ENCODE peak calls at places on chromosomes 3 and 15, in four cellular contexts. One of them, this sample, is unnamed.

GRCh38 chr3:33125840-33126239 is 12.0 kb downstream of the CRTAP start:
- DNase-seq in tibial artery: no peak
- DNase-seq in heart left ventricle: no peak
- DNase-seq in bronchial epithelial cell: no peak
- DNase-seq in this sample: no peak

GRCh38 chr15:91604122-91604521 is 249.4 kb upstream of the SLCO3A1 start:
- DNase-seq in bronchial epithelial cell: no peak
- DNase-seq in tibial artery: no peak
- DNase-seq in heart left ventricle: no peak
- DNase-seq in this sample: no peak

GRCh38 chr15:95843241-95843851 is 487.2 kb upstream of the NR2F2 start:
- DNase-seq in bronchial epithelial cell: no peak
- DNase-seq in heart left ventricle: peak; percentile 33
- DNase-seq in tibial artery: no peak
- DNase-seq in this sample: peak; percentile 96

GRCh38 chr15:70060214-70061085 is 37.3 kb downstream of the TLE3 start:
- DNase-seq in bronchial epithelial cell: no peak
- DNase-seq in tibial artery: no peak
- DNase-seq in heart left ventricle: no peak
- DNase-seq in this sample: no peak

GRCh38 chr3:134426660-134427181 is 52.5 kb upstream of the AMOTL2 start:
- DNase-seq in heart left ventricle: no peak
- DNase-seq in tibial artery: no peak
- DNase-seq in bronchial epithelial cell: peak; percentile 12
- DNase-seq in this sample: peak; percentile 68

GRCh38 chr15:68706256-68706655 is 114.4 kb downstream of the ANP32A start:
- DNase-seq in heart left ventricle: no peak
- DNase-seq in tibial artery: no peak
- DNase-seq in bronchial epithelial cell: peak; percentile 42
- DNase-seq in this sample: no peak

GRCh38 chr3:170155604-170156003 is 25.9 kb downstream of the PHC3 start:
- DNase-seq in bronchial epithelial cell: no peak
- DNase-seq in tibial artery: no peak
- DNase-seq in heart left ventricle: no peak
- DNase-seq in this sample: no peak

GRCh38 chr3:99315896-99316295 is 322.5 kb upstream of the COL8A1 start:
- DNase-seq in heart left ventricle: no peak
- DNase-seq in bronchial epithelial cell: peak; percentile 54
- DNase-seq in tibial artery: no peak
- DNase-seq in this sample: no peak

GRCh38 chr3:160134964-160135363 is 90.3 kb upstream of the C3orf80 start:
- DNase-seq in tibial artery: no peak
- DNase-seq in bronchial epithelial cell: peak; percentile 51
- DNase-seq in heart left ventricle: no peak
- DNase-seq in this sample: peak; percentile 23

GRCh38 chr3:64164309-64164708 is 61.0 kb downstream of the PRICKLE2 start:
- DNase-seq in tibial artery: no peak
- DNase-seq in heart left ventricle: no peak
- DNase-seq in bronchial epithelial cell: no peak
- DNase-seq in this sample: no peak

GRCh38 chr3:99505646-99506269 is 132.6 kb upstream of the COL8A1 start:
- DNase-seq in bronchial epithelial cell: peak; percentile 16
- DNase-seq in heart left ventricle: peak; percentile 62
- DNase-seq in tibial artery: peak; percentile 87
- DNase-seq in this sample: no peak

GRCh38 chr3:12195231-12195630 is 36.5 kb upstream of the TIMP4 start:
- DNase-seq in bronchial epithelial cell: no peak
- DNase-seq in tibial artery: no peak
- DNase-seq in heart left ventricle: no peak
- DNase-seq in this sample: no peak

GRCh38 chr15:61099030-61099800 is 129.9 kb downstream of the RORA start:
- DNase-seq in bronchial epithelial cell: no peak
- DNase-seq in tibial artery: no peak
- DNase-seq in heart left ventricle: no peak
- DNase-seq in this sample: peak; percentile 59

GRCh38 chr15:78960308-78960707 is 15.5 kb upstream of the CTSH start:
- DNase-seq in heart left ventricle: no peak
- DNase-seq in tibial artery: no peak
- DNase-seq in bronchial epithelial cell: no peak
- DNase-seq in this sample: no peak

GRCh38 chr3:159239054-159239453 is 437.2 kb downstream of the MFSD1 start:
- DNase-seq in tibial artery: no peak
- DNase-seq in bronchial epithelial cell: no peak
- DNase-seq in heart left ventricle: no peak
- DNase-seq in this sample: no peak

GRCh38 chr15:25982736-25983135 is 119.6 kb upstream of the ATP10A start:
- DNase-seq in tibial artery: no peak
- DNase-seq in bronchial epithelial cell: no peak
- DNase-seq in heart left ventricle: no peak
- DNase-seq in this sample: no peak
- H3K4me3 ChIP-seq in tibial artery: no peak overlapping the region
- H3K4me3 ChIP-seq in bronchial epithelial cell: no peak overlapping the region
- H3K4me3 ChIP-seq in heart left ventricle: no peak overlapping the region
- H3K4me3 ChIP-seq in this sample: no peak overlapping the region

GRCh38 chr3:35966629-35967464 is 327.5 kb downstream of the ARPP21 start:
- DNase-seq in heart left ventricle: no peak
- DNase-seq in bronchial epithelial cell: no peak
- DNase-seq in tibial artery: no peak
- DNase-seq in this sample: no peak
- TF ChIP-seq CTCF in heart left ventricle: no peak
- TF ChIP-seq CTCF in bronchial epithelial cell: no peak
- TF ChIP-seq CTCF in tibial artery: no peak
- TF ChIP-seq CTCF in this sample: no peak

DNA sequence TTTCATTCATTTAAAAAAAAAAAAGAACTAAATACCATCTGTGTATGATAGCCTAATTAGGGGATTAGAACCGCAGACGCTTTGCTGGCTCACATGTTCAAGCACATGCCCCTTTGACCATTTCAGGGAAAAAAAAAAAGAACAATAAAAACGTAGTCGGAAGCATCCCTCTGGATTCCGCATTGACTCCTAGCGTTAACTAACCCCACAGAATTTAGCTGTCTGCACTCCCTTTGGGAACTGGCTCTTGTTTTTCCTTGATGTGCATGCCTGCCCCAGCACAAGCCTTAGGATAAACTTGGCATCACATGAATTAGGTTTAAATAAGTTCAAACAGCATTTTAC is 888.3 kb downstream of the ROBO1 start:
- DNase-seq in tibial artery: no peak
- DNase-seq in bronchial epithelial cell: no peak
- DNase-seq in heart left ventricle: no peak
- DNase-seq in this sample: no peak
- H3K4me3 ChIP-seq in tibial artery: no peak overlapping the region
- H3K4me3 ChIP-seq in bronchial epithelial cell: no peak overlapping the region
- H3K4me3 ChIP-seq in heart left ventricle: no peak overlapping the region
- H3K4me3 ChIP-seq in this sample: no peak overlapping the region

GRCh38 chr3:62493116-62493801 is 119.9 kb upstream of the FEZF2 start:
- DNase-seq in bronchial epithelial cell: no peak
- DNase-seq in heart left ventricle: no peak
- DNase-seq in tibial artery: no peak
- DNase-seq in this sample: no peak
- TF ChIP-seq CTCF in bronchial epithelial cell: peak; percentile 34
- TF ChIP-seq CTCF in heart left ventricle: no peak
- TF ChIP-seq CTCF in tibial artery: no peak
- TF ChIP-seq CTCF in this sample: peak; percentile 17